ENCODE peak calls at places on chromosomes 13 and 19, in eight cellular contexts. S, H, P, G, W, Q, O and Z are unnamed samples.

GRCh38 chr19:50293263-50294004 is 35.7 kb downstream of the KCNC3 start:
- DNase-seq in H (no peak), Q (no peak), W (no peak), O (no peak), P (no peak), G (no peak), S (no peak), Z (no peak)

GRCh38 chr19:28128341-28128740 is 1084.6 kb downstream of the UQCRFS1 start:
- DNase-seq in S (no peak), O (no peak), H (no peak), P (no peak), Q (no peak), W (no peak), G (no peak), Z (no peak)

GRCh38 chr19:50894478-50895356 is 16.5 kb downstream of the KLK4 start:
- DNase-seq in Q (no peak), W (no peak), S (no peak), H (peak; percentile 17), G (no peak), O (no peak), P (no peak), Z (no peak)

GRCh38 chr19:48123907-48124675 is 13.5 kb upstream of the PLA2G4C start:
- DNase-seq in H (no peak), Q (no peak), P (no peak), S (no peak), W (no peak), O (no peak), G (no peak), Z (no peak)

GRCh38 chr19:15025237-15025636 is 24.0 kb upstream of the CASP14 start:
- DNase-seq in H (no peak), G (no peak), O (no peak), W (no peak), S (peak; percentile 33), Q (peak; percentile 14), P (no peak), Z (peak; percentile 59)

GRCh38 chr19:53511933-53512374 is 26.0 kb upstream of the ZNF331 start:
- DNase-seq in P (peak; percentile 40), Q (peak; percentile 63), W (peak; percentile 6), G (no peak), O (peak; percentile 79), S (peak; percentile 79), H (peak; percentile 43), Z (peak; percentile 94)

GRCh38 chr19:55341191-55342043 is 1.7 kb downstream of the KMT5C start:
- DNase-seq in S (peak; percentile 88), G (no peak), Q (peak; percentile 75), O (peak; percentile 83), H (peak; percentile 90), P (peak; percentile 49), W (peak; percentile 25), Z (peak; percentile 94)

GRCh38 chr13:50576156-50576555 is 267.3 kb downstream of the DLEU7 start:
- DNase-seq in G (no peak), H (peak; percentile 51), P (no peak), W (no peak), O (no peak), Q (peak; percentile 72), S (no peak), Z (no peak)

GRCh38 chr19:29326849-29327840 is 114.2 kb upstream of the UQCRFS1 start:
- DNase-seq in S (no peak), W (no peak), O (no peak), G (no peak), P (no peak), Q (no peak), H (no peak), Z (peak; percentile 79)

GRCh38 chr19:3062165-3063105 is at the start of gene TLE5:
- DNase-seq in P (peak; percentile 54), W (peak; percentile 64), G (no peak), S (peak; percentile 92), O (peak; percentile 87), Q (peak; percentile 67), H (peak; percentile 95), Z (peak; percentile 75)

DNA sequence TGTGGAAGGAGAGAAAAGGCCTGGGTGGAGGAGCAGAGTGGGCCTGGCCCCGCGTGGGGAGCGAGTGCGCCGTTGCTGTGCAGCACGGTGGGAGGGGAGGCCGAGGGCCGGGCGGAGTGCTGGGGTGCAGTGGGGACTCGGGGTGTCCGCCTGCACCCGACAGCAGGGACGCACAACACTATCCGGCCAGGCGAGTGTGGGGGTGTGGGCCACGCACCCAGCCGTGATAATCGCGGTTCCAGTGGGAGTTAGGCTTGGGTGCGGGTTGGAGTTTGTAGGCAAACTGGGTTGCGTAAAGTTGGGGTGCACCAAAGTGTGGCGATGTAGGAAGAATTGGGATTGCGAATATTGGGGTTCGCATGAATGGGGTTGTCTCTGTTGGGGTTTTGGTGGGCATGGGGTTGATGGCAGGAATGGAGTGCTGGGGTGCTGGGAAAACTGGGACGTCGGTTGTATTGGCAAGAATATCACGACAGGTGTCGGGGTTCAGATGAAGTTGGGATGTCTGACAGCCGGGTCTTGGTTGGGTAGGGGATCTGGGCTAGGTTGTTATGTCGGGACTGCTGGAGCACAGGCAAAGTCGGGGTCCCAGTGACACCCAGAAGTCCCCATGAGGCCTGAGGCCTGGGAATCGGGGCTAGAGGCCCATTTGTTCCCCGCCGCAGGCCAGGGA is 604 bp upstream of the CIRBP start:
- DNase-seq in P (no peak), W (no peak), S (no peak), Q (no peak), G (no peak), O (no peak), H (peak; percentile 87), Z (no peak)
- H3K4me1 ChIP-seq in P (peaks cover 9% of the 10 kb centered on the region), W (peaks cover 65% of the 10 kb centered on the region), S (peaks cover 60% of the 10 kb centered on the region), Q (peaks cover 81% of the 10 kb centered on the region), G (peaks cover 52% of the 10 kb centered on the region), O (peaks cover 49% of the 10 kb centered on the region), H (peaks cover 89% of the 10 kb centered on the region), Z (peaks cover 20% of the 10 kb centered on the region)

GRCh38 chr19:2047076-2047448 is 4.0 kb downstream of the MKNK2 start:
- DNase-seq in Q (no peak), S (no peak), W (no peak), G (no peak), O (no peak), H (no peak), P (no peak), Z (no peak)
- H3K4me1 ChIP-seq in Q (peaks cover 85% of the 10 kb centered on the region), S (peaks cover 61% of the 10 kb centered on the region), W (peaks cover 80% of the 10 kb centered on the region), G (peaks cover 38% of the 10 kb centered on the region), O (peaks cover 66% of the 10 kb centered on the region), H (peaks cover 84% of the 10 kb centered on the region), P (peaks cover 16% of the 10 kb centered on the region), Z (peaks cover 14% of the 10 kb centered on the region)

GRCh38 chr19:11322269-11323024 is 17.0 kb downstream of the RAB3D start:
- DNase-seq in S (no peak), O (no peak), H (no peak), Q (no peak), P (no peak), W (no peak), G (no peak), Z (no peak)
- H3K4me1 ChIP-seq in S (peaks cover 19% of the 10 kb centered on the region), O (no peaks in the 10 kb centered on the region), H (peaks cover 53% of the 10 kb centered on the region), Q (peaks cover 28% of the 10 kb centered on the region), P (peaks cover 5% of the 10 kb centered on the region), W (peaks cover 6% of the 10 kb centered on the region), G (peaks cover 10% of the 10 kb centered on the region), Z (peaks cover 7% of the 10 kb centered on the region)

GRCh38 chr19:18491995-18492953 is 29.6 kb downstream of the ELL start:
- DNase-seq in W (no peak), Q (no peak), G (no peak), H (no peak), P (no peak), S (no peak), O (no peak), Z (no peak)
- H3K4me1 ChIP-seq in W (peaks cover 53% of the 10 kb centered on the region), Q (peaks cover 79% of the 10 kb centered on the region), G (peaks cover 37% of the 10 kb centered on the region), H (peaks cover 88% of the 10 kb centered on the region), P (no peaks in the 10 kb centered on the region), S (peaks cover 69% of the 10 kb centered on the region), O (peaks cover 35% of the 10 kb centered on the region), Z (no peaks in the 10 kb centered on the region)

GRCh38 chr19:4376245-4376990 is 23.9 kb downstream of the SH3GL1 start:
- DNase-seq in P (no peak), H (peak; percentile 32), G (no peak), Q (peak; percentile 23), O (no peak), S (no peak), W (no peak), Z (peak; percentile 75)

GRCh38 chr19:4375164-4375619 is 25.2 kb downstream of the SH3GL1 start:
- DNase-seq in O (peak; percentile 85), W (no peak), G (no peak), Q (peak; percentile 65), S (peak; percentile 64), P (no peak), H (peak; percentile 60), Z (peak; percentile 91)

GRCh38 chr19:4374451-4375163 is 25.7 kb downstream of the SH3GL1 start:
- DNase-seq in G (peak; percentile 74), Q (peak; percentile 54), O (peak; percentile 85), H (peak; percentile 91), P (peak; percentile 88), W (no peak), S (no peak), Z (peak; percentile 76)

GRCh38 chr19:4376991-4377781 is 23.2 kb downstream of the SH3GL1 start:
- DNase-seq in W (no peak), Q (peak; percentile 62), O (peak; percentile 72), S (no peak), P (no peak), H (no peak), G (no peak), Z (no peak)

DNA sequence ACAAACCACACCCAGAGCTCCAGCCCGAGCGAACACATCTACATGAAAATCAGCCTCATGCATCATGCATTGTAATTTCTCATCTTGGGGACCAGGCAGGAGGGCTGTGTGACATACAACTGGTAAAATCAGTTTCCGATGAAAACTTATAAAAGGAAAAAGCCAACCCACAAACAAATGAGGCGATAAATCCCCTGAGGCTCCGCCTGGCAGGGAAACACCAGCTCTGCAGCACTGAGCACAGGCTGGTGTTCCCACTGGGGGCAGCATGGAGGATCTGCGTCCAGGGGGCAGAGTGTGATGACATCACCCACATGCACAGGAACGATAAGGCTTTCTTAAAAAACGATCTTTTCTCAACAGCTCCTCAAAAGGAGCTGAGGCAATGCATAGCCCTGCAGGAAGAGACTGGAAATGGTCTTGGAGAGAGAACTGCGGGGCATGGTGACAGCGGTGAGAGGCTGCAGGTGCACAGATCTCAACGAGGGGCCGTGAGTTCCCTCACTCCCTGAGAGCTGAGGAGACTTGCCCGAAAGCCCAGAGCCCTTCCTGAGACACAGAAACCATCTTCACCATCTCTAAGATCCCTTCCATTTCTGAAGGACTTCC is 24.6 kb downstream of the SH3GL1 start:
- DNase-seq in O (peak; percentile 72), S (peak; percentile 73), H (no peak), Q (peak; percentile 44), W (no peak), G (no peak), P (peak; percentile 48), Z (peak; percentile 79)
- H3K4me1 ChIP-seq in O (peaks cover 49% of the 10 kb centered on the region), S (peaks cover 74% of the 10 kb centered on the region), H (peaks cover 95% of the 10 kb centered on the region), Q (peaks cover 97% of the 10 kb centered on the region), W (peaks cover 54% of the 10 kb centered on the region), G (peaks cover 53% of the 10 kb centered on the region), P (peaks cover 23% of the 10 kb centered on the region), Z (peaks cover 3% of the 10 kb centered on the region)

DNA sequence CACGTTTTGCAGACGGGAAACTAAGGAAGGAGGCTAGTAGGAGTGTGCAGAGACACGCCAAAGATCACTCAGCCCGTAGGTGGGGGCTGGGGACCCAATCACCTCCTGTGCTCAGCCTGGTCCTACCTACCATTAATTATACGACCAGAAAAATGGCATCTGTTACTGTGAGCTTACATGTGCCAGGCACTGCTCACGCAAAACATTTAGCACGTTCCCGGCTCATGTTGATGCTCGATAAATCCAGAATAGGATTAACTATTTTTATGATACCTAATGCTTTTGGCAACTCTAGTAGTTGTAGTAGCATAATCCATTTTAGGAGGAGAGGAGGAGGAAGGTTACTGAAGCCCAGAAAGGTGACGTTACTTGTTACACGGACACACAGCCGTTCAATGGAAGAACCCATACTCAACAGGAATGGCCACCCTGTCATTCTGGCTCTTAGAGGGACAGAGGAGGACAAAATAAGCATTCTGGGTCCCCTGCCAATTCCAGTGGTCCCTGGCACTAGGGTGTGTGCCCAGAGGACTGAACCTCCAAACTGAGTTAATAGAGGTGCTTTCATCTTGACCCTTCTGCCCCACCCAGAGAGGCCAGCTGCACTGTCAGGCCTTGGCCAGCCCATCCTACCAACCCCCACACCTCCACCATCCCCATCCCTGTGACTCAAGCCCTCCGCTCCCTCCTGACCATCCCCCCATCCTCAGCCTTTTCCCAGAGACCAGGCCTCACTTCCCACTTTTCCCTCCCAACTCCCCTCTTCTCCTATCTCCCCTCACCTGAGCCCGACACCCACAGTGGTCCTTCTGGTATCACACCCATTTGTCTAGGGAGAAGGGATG is 5.0 kb upstream of the EML2 start:
- DNase-seq in P (no peak), G (no peak), H (no peak), Q (no peak), O (no peak), S (peak; percentile 34), W (no peak), Z (peak; percentile 51)
- H3K4me1 ChIP-seq in P (no peaks in the 10 kb centered on the region), G (peaks cover 5% of the 10 kb centered on the region), H (peaks cover 59% of the 10 kb centered on the region), Q (peaks cover 50% of the 10 kb centered on the region), O (peaks cover 12% of the 10 kb centered on the region), S (peaks cover 17% of the 10 kb centered on the region), W (peaks cover 23% of the 10 kb centered on the region), Z (no peaks in the 10 kb centered on the region)